ENCODE peak calls at places on chromosome 15, in nine cellular contexts. One of them, this sample, is unnamed.

GRCh38 chr15:70491183-70491621 is 272.2 kb downstream of the UACA start:
- DNase-seq in NAMALWA: peak
- DNase-seq in mucosa of gallbladder: no peak
- DNase-seq in fibroblast of the aortic adventitia: peak
- DNase-seq in neural crest cell: no peak
- DNase-seq in NCI-H748 treated with DMSO at 0.1 percent for 48 hours: no peak
- DNase-seq in IMR-90: peak
- DNase-seq in DMS79: no peak
- DNase-seq in RPMI7951: peak
- DNase-seq in this sample: peak

GRCh38 chr15:42102646-42103235 is 8.4 kb upstream of the PLA2G4D start:
- DNase-seq in IMR-90: peak
- DNase-seq in neural crest cell: no peak
- DNase-seq in NAMALWA: no peak
- DNase-seq in fibroblast of the aortic adventitia: peak
- DNase-seq in DMS79: no peak
- DNase-seq in mucosa of gallbladder: no peak
- DNase-seq in RPMI7951: peak
- DNase-seq in NCI-H748 treated with DMSO at 0.1 percent for 48 hours: no peak
- DNase-seq in this sample: peak

GRCh38 chr15:100987143-100987542 is 68.0 kb downstream of the LRRK1 start:
- DNase-seq in IMR-90: peak
- DNase-seq in mucosa of gallbladder: no peak
- DNase-seq in DMS79: no peak
- DNase-seq in neural crest cell: no peak
- DNase-seq in NCI-H748 treated with DMSO at 0.1 percent for 48 hours: no peak
- DNase-seq in RPMI7951: no peak
- DNase-seq in NAMALWA: no peak
- DNase-seq in fibroblast of the aortic adventitia: peak
- DNase-seq in this sample: no peak

GRCh38 chr15:96350321-96350720 is 19.8 kb downstream of the NR2F2 start:
- DNase-seq in RPMI7951: no peak
- DNase-seq in fibroblast of the aortic adventitia: no peak
- DNase-seq in DMS79: no peak
- DNase-seq in IMR-90: no peak
- DNase-seq in NAMALWA: no peak
- DNase-seq in neural crest cell: no peak
- DNase-seq in NCI-H748 treated with DMSO at 0.1 percent for 48 hours: no peak
- DNase-seq in mucosa of gallbladder: no peak
- DNase-seq in this sample: no peak

GRCh38 chr15:66253643-66254363 is at the start of gene MEGF11:
- DNase-seq in IMR-90: peak
- DNase-seq in RPMI7951: peak
- DNase-seq in fibroblast of the aortic adventitia: peak
- DNase-seq in mucosa of gallbladder: peak
- DNase-seq in DMS79: no peak
- DNase-seq in neural crest cell: peak
- DNase-seq in NAMALWA: no peak
- DNase-seq in NCI-H748 treated with DMSO at 0.1 percent for 48 hours: peak
- DNase-seq in this sample: peak

GRCh38 chr15:89998923-89999675 is 2.0 kb upstream of the ZNF710 start:
- DNase-seq in DMS79: no peak
- DNase-seq in NCI-H748 treated with DMSO at 0.1 percent for 48 hours: no peak
- DNase-seq in mucosa of gallbladder: no peak
- DNase-seq in IMR-90: no peak
- DNase-seq in RPMI7951: no peak
- DNase-seq in NAMALWA: no peak
- DNase-seq in neural crest cell: no peak
- DNase-seq in fibroblast of the aortic adventitia: no peak
- DNase-seq in this sample: no peak

GRCh38 chr15:81843226-81843625 is 202.6 kb downstream of the MEX3B start:
- DNase-seq in RPMI7951: no peak
- DNase-seq in IMR-90: no peak
- DNase-seq in DMS79: no peak
- DNase-seq in fibroblast of the aortic adventitia: no peak
- DNase-seq in NCI-H748 treated with DMSO at 0.1 percent for 48 hours: no peak
- DNase-seq in mucosa of gallbladder: no peak
- DNase-seq in neural crest cell: no peak
- DNase-seq in NAMALWA: peak
- DNase-seq in this sample: no peak

GRCh38 chr15:34109775-34110663 is 8.1 kb downstream of the PGBD4 start:
- DNase-seq in RPMI7951: peak
- DNase-seq in mucosa of gallbladder: no peak
- DNase-seq in DMS79: no peak
- DNase-seq in NAMALWA: peak
- DNase-seq in neural crest cell: no peak
- DNase-seq in fibroblast of the aortic adventitia: peak
- DNase-seq in IMR-90: peak
- DNase-seq in NCI-H748 treated with DMSO at 0.1 percent for 48 hours: peak
- DNase-seq in this sample: peak

GRCh38 chr15:47750030-47750739 is 32.9 kb downstream of the SEMA6D start:
- DNase-seq in neural crest cell: no peak
- DNase-seq in RPMI7951: peak
- DNase-seq in DMS79: no peak
- DNase-seq in fibroblast of the aortic adventitia: peak
- DNase-seq in mucosa of gallbladder: no peak
- DNase-seq in NAMALWA: no peak
- DNase-seq in IMR-90: peak
- DNase-seq in NCI-H748 treated with DMSO at 0.1 percent for 48 hours: no peak
- DNase-seq in this sample: peak

GRCh38 chr15:31325432-31325975 is 1.1 kb upstream of the KLF13 start:
- DNase-seq in DMS79: no peak
- DNase-seq in fibroblast of the aortic adventitia: no peak
- DNase-seq in NAMALWA: peak
- DNase-seq in NCI-H748 treated with DMSO at 0.1 percent for 48 hours: no peak
- DNase-seq in IMR-90: peak
- DNase-seq in mucosa of gallbladder: no peak
- DNase-seq in neural crest cell: peak
- DNase-seq in RPMI7951: no peak
- DNase-seq in this sample: no peak

GRCh38 chr15:85826756-85827515 is 32.2 kb upstream of the KLHL25 start:
- DNase-seq in IMR-90: peak
- DNase-seq in NCI-H748 treated with DMSO at 0.1 percent for 48 hours: no peak
- DNase-seq in fibroblast of the aortic adventitia: peak
- DNase-seq in RPMI7951: no peak
- DNase-seq in neural crest cell: no peak
- DNase-seq in DMS79: no peak
- DNase-seq in mucosa of gallbladder: no peak
- DNase-seq in NAMALWA: no peak
- DNase-seq in this sample: peak

GRCh38 chr15:31221936-31222515 is 104.6 kb upstream of the KLF13 start:
- DNase-seq in fibroblast of the aortic adventitia: no peak
- DNase-seq in neural crest cell: no peak
- DNase-seq in mucosa of gallbladder: no peak
- DNase-seq in DMS79: no peak
- DNase-seq in NCI-H748 treated with DMSO at 0.1 percent for 48 hours: no peak
- DNase-seq in RPMI7951: peak
- DNase-seq in NAMALWA: no peak
- DNase-seq in IMR-90: no peak
- DNase-seq in this sample: no peak

GRCh38 chr15:76060098-76060989 is 559 bp downstream of the TMEM266 start:
- DNase-seq in NCI-H748 treated with DMSO at 0.1 percent for 48 hours: no peak
- DNase-seq in RPMI7951: no peak
- DNase-seq in NAMALWA: peak
- DNase-seq in fibroblast of the aortic adventitia: peak
- DNase-seq in neural crest cell: no peak
- DNase-seq in DMS79: no peak
- DNase-seq in IMR-90: no peak
- DNase-seq in mucosa of gallbladder: no peak
- DNase-seq in this sample: no peak

GRCh38 chr15:98567951-98568350 is 80.4 kb upstream of the IGF1R start:
- DNase-seq in fibroblast of the aortic adventitia: no peak
- DNase-seq in neural crest cell: no peak
- DNase-seq in IMR-90: no peak
- DNase-seq in NAMALWA: no peak
- DNase-seq in NCI-H748 treated with DMSO at 0.1 percent for 48 hours: no peak
- DNase-seq in DMS79: no peak
- DNase-seq in mucosa of gallbladder: no peak
- DNase-seq in RPMI7951: peak
- DNase-seq in this sample: no peak

GRCh38 chr15:78831229-78832207 is 20.3 kb upstream of the ADAMTS7 start:
- DNase-seq in DMS79: no peak
- DNase-seq in IMR-90: no peak
- DNase-seq in fibroblast of the aortic adventitia: no peak
- DNase-seq in RPMI7951: no peak
- DNase-seq in neural crest cell: no peak
- DNase-seq in NAMALWA: no peak
- DNase-seq in NCI-H748 treated with DMSO at 0.1 percent for 48 hours: no peak
- DNase-seq in mucosa of gallbladder: no peak
- DNase-seq in this sample: no peak

GRCh38 chr15:74050835-74051234 is 31.5 kb downstream of the GOLGA6A start:
- DNase-seq in NCI-H748 treated with DMSO at 0.1 percent for 48 hours: no peak
- DNase-seq in neural crest cell: no peak
- DNase-seq in RPMI7951: peak
- DNase-seq in NAMALWA: no peak
- DNase-seq in fibroblast of the aortic adventitia: no peak
- DNase-seq in DMS79: no peak
- DNase-seq in IMR-90: no peak
- DNase-seq in mucosa of gallbladder: no peak
- DNase-seq in this sample: no peak

GRCh38 chr15:47811160-47811559 is 93.9 kb downstream of the SEMA6D start:
- DNase-seq in fibroblast of the aortic adventitia: no peak
- DNase-seq in DMS79: no peak
- DNase-seq in NAMALWA: no peak
- DNase-seq in RPMI7951: no peak
- DNase-seq in mucosa of gallbladder: no peak
- DNase-seq in NCI-H748 treated with DMSO at 0.1 percent for 48 hours: no peak
- DNase-seq in IMR-90: no peak
- DNase-seq in neural crest cell: no peak
- DNase-seq in this sample: no peak

GRCh38 chr15:72203507-72203837 is 5.9 kb upstream of the GRAMD2A start:
- DNase-seq in fibroblast of the aortic adventitia: peak
- DNase-seq in NAMALWA: no peak
- DNase-seq in IMR-90: peak
- DNase-seq in mucosa of gallbladder: peak
- DNase-seq in neural crest cell: no peak
- DNase-seq in RPMI7951: peak
- DNase-seq in DMS79: peak
- DNase-seq in NCI-H748 treated with DMSO at 0.1 percent for 48 hours: no peak
- DNase-seq in this sample: peak

GRCh38 chr15:57505949-57506391 is 85.7 kb upstream of the MYZAP start:
- DNase-seq in NAMALWA: no peak
- DNase-seq in mucosa of gallbladder: peak
- DNase-seq in NCI-H748 treated with DMSO at 0.1 percent for 48 hours: peak
- DNase-seq in RPMI7951: peak
- DNase-seq in DMS79: no peak
- DNase-seq in IMR-90: no peak
- DNase-seq in neural crest cell: no peak
- DNase-seq in fibroblast of the aortic adventitia: peak
- DNase-seq in this sample: no peak

GRCh38 chr15:75921732-75922703 is 18.3 kb downstream of the FBXO22 start:
- DNase-seq in NAMALWA: peak
- DNase-seq in NCI-H748 treated with DMSO at 0.1 percent for 48 hours: no peak
- DNase-seq in neural crest cell: no peak
- DNase-seq in RPMI7951: peak
- DNase-seq in DMS79: no peak
- DNase-seq in IMR-90: peak
- DNase-seq in fibroblast of the aortic adventitia: peak
- DNase-seq in mucosa of gallbladder: peak
- DNase-seq in this sample: peak

GRCh38 chr15:82918162-82918561 is 34.4 kb downstream of the HOMER2 start:
- DNase-seq in NAMALWA: no peak
- DNase-seq in NCI-H748 treated with DMSO at 0.1 percent for 48 hours: no peak
- DNase-seq in RPMI7951: no peak
- DNase-seq in neural crest cell: no peak
- DNase-seq in mucosa of gallbladder: no peak
- DNase-seq in IMR-90: no peak
- DNase-seq in fibroblast of the aortic adventitia: no peak
- DNase-seq in DMS79: no peak
- DNase-seq in this sample: no peak

GRCh38 chr15:59364238-59364637 is 8.4 kb downstream of the MYO1E start:
- DNase-seq in NAMALWA: no peak
- DNase-seq in fibroblast of the aortic adventitia: peak
- DNase-seq in DMS79: no peak
- DNase-seq in RPMI7951: no peak
- DNase-seq in neural crest cell: no peak
- DNase-seq in IMR-90: peak
- DNase-seq in mucosa of gallbladder: no peak
- DNase-seq in NCI-H748 treated with DMSO at 0.1 percent for 48 hours: no peak
- DNase-seq in this sample: peak

GRCh38 chr15:76575177-76576078 is 238.9 kb downstream of the ISL2 start:
- DNase-seq in NCI-H748 treated with DMSO at 0.1 percent for 48 hours: no peak
- DNase-seq in mucosa of gallbladder: no peak
- DNase-seq in neural crest cell: no peak
- DNase-seq in fibroblast of the aortic adventitia: no peak
- DNase-seq in NAMALWA: peak
- DNase-seq in DMS79: no peak
- DNase-seq in IMR-90: no peak
- DNase-seq in RPMI7951: no peak
- DNase-seq in this sample: peak

GRCh38 chr15:51403072-51403878 is 61.8 kb downstream of the GLDN start:
- DNase-seq in NCI-H748 treated with DMSO at 0.1 percent for 48 hours: peak
- DNase-seq in fibroblast of the aortic adventitia: peak
- DNase-seq in neural crest cell: no peak
- DNase-seq in DMS79: peak
- DNase-seq in NAMALWA: peak
- DNase-seq in IMR-90: peak
- DNase-seq in RPMI7951: peak
- DNase-seq in mucosa of gallbladder: no peak
- DNase-seq in this sample: peak

GRCh38 chr15:74784426-74784825 is 2.5 kb downstream of the CSK start:
- DNase-seq in mucosa of gallbladder: no peak
- DNase-seq in IMR-90: no peak
- DNase-seq in NCI-H748 treated with DMSO at 0.1 percent for 48 hours: no peak
- DNase-seq in DMS79: no peak
- DNase-seq in fibroblast of the aortic adventitia: no peak
- DNase-seq in RPMI7951: no peak
- DNase-seq in NAMALWA: peak
- DNase-seq in neural crest cell: no peak
- DNase-seq in this sample: no peak

GRCh38 chr15:75947117-75947516 is 43.4 kb downstream of the FBXO22 start:
- DNase-seq in mucosa of gallbladder: no peak
- DNase-seq in IMR-90: peak
- DNase-seq in NAMALWA: no peak
- DNase-seq in DMS79: no peak
- DNase-seq in NCI-H748 treated with DMSO at 0.1 percent for 48 hours: no peak
- DNase-seq in fibroblast of the aortic adventitia: peak
- DNase-seq in RPMI7951: peak
- DNase-seq in neural crest cell: no peak
- DNase-seq in this sample: peak

GRCh38 chr15:66766282-66767228 is 64.5 kb downstream of the SMAD6 start:
- DNase-seq in DMS79: no peak
- DNase-seq in mucosa of gallbladder: no peak
- DNase-seq in RPMI7951: peak
- DNase-seq in neural crest cell: no peak
- DNase-seq in IMR-90: peak
- DNase-seq in NCI-H748 treated with DMSO at 0.1 percent for 48 hours: no peak
- DNase-seq in fibroblast of the aortic adventitia: peak
- DNase-seq in NAMALWA: no peak
- DNase-seq in this sample: peak

GRCh38 chr15:56495050-56495449 is 30.1 kb upstream of the MNS1 start:
- DNase-seq in IMR-90: no peak
- DNase-seq in DMS79: no peak
- DNase-seq in neural crest cell: no peak
- DNase-seq in NAMALWA: no peak
- DNase-seq in mucosa of gallbladder: no peak
- DNase-seq in RPMI7951: no peak
- DNase-seq in fibroblast of the aortic adventitia: no peak
- DNase-seq in NCI-H748 treated with DMSO at 0.1 percent for 48 hours: no peak
- DNase-seq in this sample: no peak

GRCh38 chr15:69576035-69576526 is 123.5 kb downstream of the RPLP1 start:
- DNase-seq in NCI-H748 treated with DMSO at 0.1 percent for 48 hours: peak
- DNase-seq in RPMI7951: peak
- DNase-seq in mucosa of gallbladder: peak
- DNase-seq in IMR-90: no peak
- DNase-seq in fibroblast of the aortic adventitia: peak
- DNase-seq in NAMALWA: peak
- DNase-seq in neural crest cell: peak
- DNase-seq in DMS79: peak
- DNase-seq in this sample: no peak

GRCh38 chr15:80523746-80524145 is 119.6 kb downstream of the ARNT2 start:
- DNase-seq in fibroblast of the aortic adventitia: no peak
- DNase-seq in RPMI7951: no peak
- DNase-seq in neural crest cell: no peak
- DNase-seq in IMR-90: peak
- DNase-seq in DMS79: peak
- DNase-seq in NCI-H748 treated with DMSO at 0.1 percent for 48 hours: no peak
- DNase-seq in mucosa of gallbladder: no peak
- DNase-seq in NAMALWA: no peak
- DNase-seq in this sample: peak

GRCh38 chr15:66859688-66860253 is 157.7 kb downstream of the SMAD6 start:
- DNase-seq in fibroblast of the aortic adventitia: no peak
- DNase-seq in NCI-H748 treated with DMSO at 0.1 percent for 48 hours: no peak
- DNase-seq in DMS79: no peak
- DNase-seq in neural crest cell: no peak
- DNase-seq in mucosa of gallbladder: no peak
- DNase-seq in RPMI7951: no peak
- DNase-seq in IMR-90: no peak
- DNase-seq in NAMALWA: no peak
- DNase-seq in this sample: no peak